ENCODE peak calls at places on chromosomes 11 and 22, in five cellular contexts. A is K562, U is HepG2, D is H1, H is GM12878. G is an unnamed sample.

GRCh38 chr11:122036022-122036421 is 80.0 kb downstream of the BLID start:
- DNase-seq in H (no peak), D (no peak), U (no peak), A (no peak), G (no peak)

GRCh38 chr11:45041556-45041955 is 90.9 kb upstream of the TP53I11 start:
- DNase-seq in U (no peak), A (no peak), D (no peak), H (no peak), G (no peak)

GRCh38 chr11:94272738-94273313 is 31.6 kb upstream of the IZUMO1R start:
- DNase-seq in H (no peak), A (no peak), D (no peak), U (no peak), G (no peak)

GRCh38 chr11:47408598-47409439 is 429 bp downstream of the SLC39A13 start:
- DNase-seq in H (no peak), A (no peak), D (no peak), U (no peak), G (peak)

GRCh38 chr11:31940396-31941037 is 129.4 kb upstream of the PAX6 start:
- DNase-seq in A (no peak), H (no peak), U (no peak), D (no peak), G (no peak)

GRCh38 chr11:92978226-92979111 is 9.0 kb downstream of the MTNR1B start:
- DNase-seq in D (no peak), A (peak), H (no peak), U (no peak), G (no peak)

GRCh38 chr22:39128508-39128907 is 24.0 kb downstream of the CBX7 start:
- DNase-seq in D (no peak), A (no peak), H (no peak), U (no peak), G (no peak)

GRCh38 chr11:70942593-70942992 is 309.8 kb downstream of the SHANK2 start:
- DNase-seq in D (no peak), U (peak), A (peak), H (no peak), G (no peak)

GRCh38 chr11:35494966-35495365 is 30.4 kb downstream of the PAMR1 start:
- DNase-seq in A (no peak), D (no peak), U (no peak), H (no peak), G (no peak)

GRCh38 chr11:86938900-86939880 is 16.0 kb downstream of the FZD4 start:
- DNase-seq in D (no peak), U (peak), H (no peak), A (peak), G (peak)

GRCh38 chr11:66015094-66015881 is 3.5 kb downstream of the CST6 start:
- DNase-seq in H (no peak), U (no peak), A (no peak), D (no peak), G (no peak)

GRCh38 chr22:47187558-47187957 is 425.1 kb downstream of the TBC1D22A start:
- DNase-seq in A (no peak), U (no peak), H (no peak), D (no peak), G (no peak)

GRCh38 chr11:75768112-75768908 is at the start of gene DGAT2:
- DNase-seq in A (peak), U (peak), H (peak), D (peak), G (peak)

GRCh38 chr11:60482361-60482760 is 10.2 kb upstream of the MS4A12 start:
- DNase-seq in D (no peak), A (no peak), H (no peak), U (no peak), G (no peak)
- TF ChIP-seq KDM1A in D (no peak), A (no peak), H (no peak), U (no peak), G (no peak)

GRCh38 chr22:49936018-49936972 is 17.9 kb downstream of the CRELD2 start:
- DNase-seq in U (peak), A (peak), H (peak), D (peak), G (peak)

GRCh38 chr22:49933236-49933921 is 14.9 kb downstream of the CRELD2 start:
- DNase-seq in A (no peak), H (no peak), U (no peak), D (no peak), G (no peak)

GRCh38 chr22:49934891-49935557 is 16.6 kb downstream of the CRELD2 start:
- DNase-seq in D (no peak), A (peak), H (no peak), U (no peak), G (peak)

GRCh38 chr22:49935561-49935960 is 17.1 kb downstream of the CRELD2 start:
- DNase-seq in H (no peak), U (no peak), D (no peak), A (peak), G (no peak)

GRCh38 chr22:49934144-49934890 is 15.9 kb downstream of the CRELD2 start:
- DNase-seq in H (no peak), A (peak), D (no peak), U (no peak), G (no peak)
- TF ChIP-seq KDM1A in H (no peak), A (no peak), D (no peak), U (no peak), G (no peak)

DNA sequence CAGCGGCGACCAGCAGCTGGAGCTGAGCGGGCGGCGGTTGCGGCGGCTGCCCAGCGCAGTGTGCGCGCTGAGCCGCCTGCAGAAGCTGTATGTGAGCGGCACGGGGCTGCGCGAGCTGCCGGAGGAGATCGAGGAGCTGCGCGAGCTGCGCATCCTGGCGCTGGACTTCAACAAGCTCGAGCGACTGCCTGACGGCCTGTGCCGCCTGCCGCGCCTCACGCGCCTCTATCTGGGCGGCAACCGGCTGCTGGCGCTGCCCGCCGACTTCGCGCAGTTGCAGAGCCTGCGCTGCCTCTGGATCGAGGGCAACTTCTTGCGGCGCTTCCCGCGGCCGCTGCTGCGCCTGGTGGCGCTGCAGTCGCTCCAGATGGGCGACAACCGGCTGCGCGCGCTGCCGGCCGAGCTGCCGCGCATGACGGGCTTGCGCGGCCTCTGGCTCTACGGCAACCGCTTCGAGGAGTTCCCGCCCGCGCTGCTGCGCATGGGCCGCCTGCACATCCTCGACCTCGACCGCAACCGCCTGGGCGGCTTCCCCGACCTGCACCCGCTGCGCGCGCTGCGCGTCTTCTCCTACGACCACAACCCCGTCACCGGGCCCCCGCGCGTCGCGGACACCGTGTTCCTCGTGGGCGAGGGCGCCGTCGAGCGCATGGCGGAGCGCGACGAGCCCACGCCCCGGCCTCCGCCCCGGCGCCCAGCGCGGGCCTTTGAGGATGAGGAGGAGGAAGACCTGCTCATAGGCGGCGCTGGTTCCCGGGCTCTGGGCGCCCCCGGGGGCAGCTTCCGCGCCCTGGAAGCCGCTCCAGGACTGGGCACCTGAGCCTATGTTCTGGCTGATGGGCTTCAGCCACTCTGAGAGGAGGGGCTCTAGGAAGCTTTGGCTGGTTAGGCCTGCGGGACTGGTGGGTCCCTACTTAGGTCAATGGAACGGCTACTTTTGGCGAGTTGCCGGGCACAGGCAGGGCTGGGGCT is 795 bp downstream of the LRRC10B start:
- DNase-seq in D (peak), U (peak), A (peak), H (no peak), G (peak)
- TF ChIP-seq KDM1A in D (no peak), U (no peak), A (no peak), H (no peak), G (no peak)

GRCh38 chr11:83317757-83318548 is 31.8 kb upstream of the CCDC90B start:
- DNase-seq in A (no peak), D (no peak), H (no peak), U (no peak), G (no peak)
- TF ChIP-seq KDM1A in A (no peak), D (no peak), H (no peak), U (no peak), G (no peak)

DNA sequence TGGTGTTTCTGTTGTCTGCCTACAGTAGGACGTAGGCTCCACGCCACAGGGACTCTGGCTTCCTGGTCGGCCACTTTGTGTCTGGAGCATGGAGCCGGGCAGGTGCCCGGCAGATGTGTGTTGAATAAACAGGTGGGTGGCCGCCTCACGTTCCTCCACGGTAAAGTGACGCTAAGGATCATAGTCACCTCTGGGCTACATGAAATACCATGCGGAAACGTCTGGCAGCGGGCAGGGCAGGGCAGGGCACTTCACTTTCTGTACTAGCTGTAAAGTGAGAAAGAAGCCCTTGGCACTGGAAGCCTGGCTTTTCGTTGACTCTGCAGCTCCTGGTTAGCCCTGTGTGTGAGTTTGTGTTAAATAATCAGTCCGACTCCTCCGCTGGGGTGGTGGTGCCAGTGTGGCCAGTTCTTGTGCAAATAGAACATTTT is 52.4 kb downstream of the MCM5 start:
- DNase-seq in A (no peak), H (no peak), U (no peak), D (no peak), G (no peak)
- TF ChIP-seq KDM1A in A (no peak), H (no peak), U (no peak), D (no peak), G (no peak)

GRCh38 chr11:78811622-78812021 is 237.0 kb upstream of the NARS2 start:
- DNase-seq in A (no peak), U (no peak), H (no peak), D (no peak), G (no peak)
- TF ChIP-seq KDM1A in A (no peak), U (no peak), H (no peak), D (no peak), G (no peak)